ENCODE peak calls at places on chromosomes 12 and 14, in six cellular contexts. One of them, this sample, is unnamed.

GRCh38 chr12:29309320-29309902 is 71.6 kb downstream of the ERGIC2 start:
- DNase-seq in erythroblast: peak; percentile 20
- DNase-seq in stimulated activated CD8-positive, alpha-beta memory T cell treated with anti-CD3 and anti-CD28 coated beads, Interleukin-7, amount 100 ng/mL, for 1 hour: no peak
- DNase-seq in left colon: no peak
- DNase-seq in fibroblast of lung: peak; percentile 28
- DNase-seq in dermis microvascular lymphatic vessel endothelial cell: no peak
- DNase-seq in this sample: no peak

GRCh38 chr12:570949-571794 is 92.1 kb downstream of the NINJ2 start:
- DNase-seq in erythroblast: peak; percentile 10
- DNase-seq in stimulated activated CD8-positive, alpha-beta memory T cell treated with anti-CD3 and anti-CD28 coated beads, Interleukin-7, amount 100 ng/mL, for 1 hour: no peak
- DNase-seq in left colon: peak; percentile 85
- DNase-seq in fibroblast of lung: peak; percentile 77
- DNase-seq in dermis microvascular lymphatic vessel endothelial cell: no peak
- DNase-seq in this sample: peak; percentile 86

GRCh38 chr14:56952766-56953473 is 142.6 kb upstream of the OTX2 start:
- DNase-seq in erythroblast: no peak
- DNase-seq in stimulated activated CD8-positive, alpha-beta memory T cell treated with anti-CD3 and anti-CD28 coated beads, Interleukin-7, amount 100 ng/mL, for 1 hour: no peak
- DNase-seq in left colon: no peak
- DNase-seq in fibroblast of lung: no peak
- DNase-seq in dermis microvascular lymphatic vessel endothelial cell: no peak
- DNase-seq in this sample: no peak

GRCh38 chr14:22484638-22485037 is 104.4 kb downstream of the DAD1 start:
- DNase-seq in erythroblast: no peak
- DNase-seq in stimulated activated CD8-positive, alpha-beta memory T cell treated with anti-CD3 and anti-CD28 coated beads, Interleukin-7, amount 100 ng/mL, for 1 hour: no peak
- DNase-seq in left colon: no peak
- DNase-seq in fibroblast of lung: peak; percentile 50
- DNase-seq in dermis microvascular lymphatic vessel endothelial cell: no peak
- DNase-seq in this sample: no peak

GRCh38 chr14:83638725-83639124 is 1891.2 kb upstream of the FLRT2 start:
- DNase-seq in erythroblast: no peak
- DNase-seq in stimulated activated CD8-positive, alpha-beta memory T cell treated with anti-CD3 and anti-CD28 coated beads, Interleukin-7, amount 100 ng/mL, for 1 hour: no peak
- DNase-seq in left colon: no peak
- DNase-seq in fibroblast of lung: no peak
- DNase-seq in dermis microvascular lymphatic vessel endothelial cell: no peak
- DNase-seq in this sample: no peak

GRCh38 chr12:107437954-107438353 is 247.6 kb upstream of the PWP1 start:
- DNase-seq in erythroblast: no peak
- DNase-seq in stimulated activated CD8-positive, alpha-beta memory T cell treated with anti-CD3 and anti-CD28 coated beads, Interleukin-7, amount 100 ng/mL, for 1 hour: no peak
- DNase-seq in left colon: no peak
- DNase-seq in fibroblast of lung: no peak
- DNase-seq in dermis microvascular lymphatic vessel endothelial cell: no peak
- DNase-seq in this sample: no peak

GRCh38 chr12:91043408-91043807 is 14.4 kb downstream of the KERA start:
- DNase-seq in erythroblast: no peak
- DNase-seq in stimulated activated CD8-positive, alpha-beta memory T cell treated with anti-CD3 and anti-CD28 coated beads, Interleukin-7, amount 100 ng/mL, for 1 hour: no peak
- DNase-seq in left colon: no peak
- DNase-seq in fibroblast of lung: no peak
- DNase-seq in dermis microvascular lymphatic vessel endothelial cell: no peak
- DNase-seq in this sample: no peak

GRCh38 chr14:101202627-101203404 is 299.3 kb upstream of the RTL1 start:
- DNase-seq in erythroblast: no peak
- DNase-seq in stimulated activated CD8-positive, alpha-beta memory T cell treated with anti-CD3 and anti-CD28 coated beads, Interleukin-7, amount 100 ng/mL, for 1 hour: no peak
- DNase-seq in left colon: no peak
- DNase-seq in fibroblast of lung: no peak
- DNase-seq in dermis microvascular lymphatic vessel endothelial cell: no peak
- DNase-seq in this sample: peak; percentile 10

GRCh38 chr12:9730591-9730990 is 2.3 kb downstream of the CLECL1 start:
- DNase-seq in erythroblast: no peak
- DNase-seq in stimulated activated CD8-positive, alpha-beta memory T cell treated with anti-CD3 and anti-CD28 coated beads, Interleukin-7, amount 100 ng/mL, for 1 hour: no peak
- DNase-seq in left colon: no peak
- DNase-seq in fibroblast of lung: no peak
- DNase-seq in dermis microvascular lymphatic vessel endothelial cell: no peak
- DNase-seq in this sample: no peak

GRCh38 chr14:34124585-34124984 is 173.7 kb upstream of the EGLN3 start:
- DNase-seq in erythroblast: no peak
- DNase-seq in stimulated activated CD8-positive, alpha-beta memory T cell treated with anti-CD3 and anti-CD28 coated beads, Interleukin-7, amount 100 ng/mL, for 1 hour: no peak
- DNase-seq in left colon: no peak
- DNase-seq in fibroblast of lung: no peak
- DNase-seq in dermis microvascular lymphatic vessel endothelial cell: no peak
- DNase-seq in this sample: no peak

GRCh38 chr14:101889898-101890297 is 74.5 kb upstream of the DYNC1H1 start:
- DNase-seq in erythroblast: peak; percentile 8
- DNase-seq in stimulated activated CD8-positive, alpha-beta memory T cell treated with anti-CD3 and anti-CD28 coated beads, Interleukin-7, amount 100 ng/mL, for 1 hour: no peak
- DNase-seq in left colon: no peak
- DNase-seq in fibroblast of lung: no peak
- DNase-seq in dermis microvascular lymphatic vessel endothelial cell: no peak
- DNase-seq in this sample: peak; percentile 16

GRCh38 chr14:78022059-78022458 is 148.1 kb upstream of the NRXN3 start:
- DNase-seq in erythroblast: peak; percentile 89
- DNase-seq in stimulated activated CD8-positive, alpha-beta memory T cell treated with anti-CD3 and anti-CD28 coated beads, Interleukin-7, amount 100 ng/mL, for 1 hour: no peak
- DNase-seq in left colon: peak; percentile 31
- DNase-seq in fibroblast of lung: peak; percentile 58
- DNase-seq in dermis microvascular lymphatic vessel endothelial cell: peak; percentile 2
- DNase-seq in this sample: peak; percentile 68

GRCh38 chr14:36967892-36968555 is 204.4 kb downstream of the SLC25A21 start:
- DNase-seq in erythroblast: no peak
- DNase-seq in stimulated activated CD8-positive, alpha-beta memory T cell treated with anti-CD3 and anti-CD28 coated beads, Interleukin-7, amount 100 ng/mL, for 1 hour: no peak
- DNase-seq in left colon: no peak
- DNase-seq in fibroblast of lung: no peak
- DNase-seq in dermis microvascular lymphatic vessel endothelial cell: no peak
- DNase-seq in this sample: no peak

GRCh38 chr12:47517122-47517521 is 188.7 kb downstream of the RPAP3 start:
- DNase-seq in erythroblast: no peak
- DNase-seq in stimulated activated CD8-positive, alpha-beta memory T cell treated with anti-CD3 and anti-CD28 coated beads, Interleukin-7, amount 100 ng/mL, for 1 hour: no peak
- DNase-seq in left colon: no peak
- DNase-seq in fibroblast of lung: no peak
- DNase-seq in dermis microvascular lymphatic vessel endothelial cell: no peak
- DNase-seq in this sample: no peak

GRCh38 chr12:47744005-47744651 is 14.6 kb downstream of the RAPGEF3 start:
- DNase-seq in erythroblast: peak; percentile 59
- DNase-seq in stimulated activated CD8-positive, alpha-beta memory T cell treated with anti-CD3 and anti-CD28 coated beads, Interleukin-7, amount 100 ng/mL, for 1 hour: peak; percentile 53
- DNase-seq in left colon: peak; percentile 69
- DNase-seq in fibroblast of lung: no peak
- DNase-seq in dermis microvascular lymphatic vessel endothelial cell: no peak
- DNase-seq in this sample: peak; percentile 80

GRCh38 chr14:86035882-86036281 is 505.9 kb downstream of the FLRT2 start:
- DNase-seq in erythroblast: peak; percentile 47
- DNase-seq in stimulated activated CD8-positive, alpha-beta memory T cell treated with anti-CD3 and anti-CD28 coated beads, Interleukin-7, amount 100 ng/mL, for 1 hour: no peak
- DNase-seq in left colon: no peak
- DNase-seq in fibroblast of lung: no peak
- DNase-seq in dermis microvascular lymphatic vessel endothelial cell: peak; percentile 14
- DNase-seq in this sample: no peak

GRCh38 chr12:93860659-93861373 is 183.6 kb downstream of the CRADD start:
- DNase-seq in erythroblast: no peak
- DNase-seq in stimulated activated CD8-positive, alpha-beta memory T cell treated with anti-CD3 and anti-CD28 coated beads, Interleukin-7, amount 100 ng/mL, for 1 hour: no peak
- DNase-seq in left colon: no peak
- DNase-seq in fibroblast of lung: peak; percentile 32
- DNase-seq in dermis microvascular lymphatic vessel endothelial cell: no peak
- DNase-seq in this sample: no peak

GRCh38 chr14:102776761-102777710 is at the start of gene TRAF3:
- DNase-seq in erythroblast: peak; percentile 75
- DNase-seq in stimulated activated CD8-positive, alpha-beta memory T cell treated with anti-CD3 and anti-CD28 coated beads, Interleukin-7, amount 100 ng/mL, for 1 hour: peak; percentile 68
- DNase-seq in left colon: peak; percentile 59
- DNase-seq in fibroblast of lung: peak; percentile 66
- DNase-seq in dermis microvascular lymphatic vessel endothelial cell: no peak
- DNase-seq in this sample: peak; percentile 54

GRCh38 chr12:32548691-32549412 is 130.2 kb upstream of the DNM1L start:
- DNase-seq in erythroblast: no peak
- DNase-seq in stimulated activated CD8-positive, alpha-beta memory T cell treated with anti-CD3 and anti-CD28 coated beads, Interleukin-7, amount 100 ng/mL, for 1 hour: no peak
- DNase-seq in left colon: no peak
- DNase-seq in fibroblast of lung: peak; percentile 93
- DNase-seq in dermis microvascular lymphatic vessel endothelial cell: no peak
- DNase-seq in this sample: no peak

GRCh38 chr12:108332791-108333382 is 6.2 kb downstream of the CMKLR1 start:
- DNase-seq in erythroblast: no peak
- DNase-seq in stimulated activated CD8-positive, alpha-beta memory T cell treated with anti-CD3 and anti-CD28 coated beads, Interleukin-7, amount 100 ng/mL, for 1 hour: no peak
- DNase-seq in left colon: peak; percentile 50
- DNase-seq in fibroblast of lung: no peak
- DNase-seq in dermis microvascular lymphatic vessel endothelial cell: no peak
- DNase-seq in this sample: peak; percentile 25

GRCh38 chr12:120766569-120766965 is 40.9 kb downstream of the ACADS start:
- DNase-seq in erythroblast: no peak
- DNase-seq in stimulated activated CD8-positive, alpha-beta memory T cell treated with anti-CD3 and anti-CD28 coated beads, Interleukin-7, amount 100 ng/mL, for 1 hour: no peak
- DNase-seq in left colon: no peak
- DNase-seq in fibroblast of lung: no peak
- DNase-seq in dermis microvascular lymphatic vessel endothelial cell: no peak
- DNase-seq in this sample: no peak

GRCh38 chr12:18068355-18068754 is 21.6 kb downstream of the RERGL start:
- DNase-seq in erythroblast: no peak
- DNase-seq in stimulated activated CD8-positive, alpha-beta memory T cell treated with anti-CD3 and anti-CD28 coated beads, Interleukin-7, amount 100 ng/mL, for 1 hour: no peak
- DNase-seq in left colon: no peak
- DNase-seq in fibroblast of lung: no peak
- DNase-seq in dermis microvascular lymphatic vessel endothelial cell: no peak
- DNase-seq in this sample: no peak

GRCh38 chr12:96185914-96186313 is 8.3 kb upstream of the ELK3 start:
- DNase-seq in erythroblast: no peak
- DNase-seq in stimulated activated CD8-positive, alpha-beta memory T cell treated with anti-CD3 and anti-CD28 coated beads, Interleukin-7, amount 100 ng/mL, for 1 hour: no peak
- DNase-seq in left colon: no peak
- DNase-seq in fibroblast of lung: no peak
- DNase-seq in dermis microvascular lymphatic vessel endothelial cell: no peak
- DNase-seq in this sample: no peak

GRCh38 chr14:100020623-100021022 is 44.6 kb upstream of the EVL start:
- DNase-seq in erythroblast: no peak
- DNase-seq in stimulated activated CD8-positive, alpha-beta memory T cell treated with anti-CD3 and anti-CD28 coated beads, Interleukin-7, amount 100 ng/mL, for 1 hour: no peak
- DNase-seq in left colon: no peak
- DNase-seq in fibroblast of lung: no peak
- DNase-seq in dermis microvascular lymphatic vessel endothelial cell: no peak
- DNase-seq in this sample: no peak